ENCODE peak calls at places on chromosomes 11 and 22, in ten cellular contexts. T, A, I, N, Z, Q, M, X, G and L are unnamed samples.

GRCh38 chr11:117094776-117095175 is 3.5 kb downstream of the SIK3 start:
- DNase-seq in T (no peak), A (no peak), I (no peak), N (no peak), Z (no peak), Q (no peak), M (no peak), X (no peak), G (no peak), L (peak; percentile 23)

GRCh38 chr22:27274770-27275449 is 526.6 kb downstream of the MN1 start:
- DNase-seq in T (no peak), A (no peak), I (no peak), N (no peak), Z (no peak), Q (no peak), M (no peak), X (no peak), G (no peak), L (peak; percentile 26)

GRCh38 chr11:19087658-19088057 is 27.1 kb upstream of the MRGPRX2 start:
- DNase-seq in T (no peak), A (no peak), I (no peak), N (no peak), Z (no peak), Q (no peak), M (no peak), X (no peak), G (no peak), L (peak; percentile 38)

GRCh38 chr11:77144854-77145428 is 16.9 kb downstream of the MYO7A start:
- DNase-seq in T (no peak), A (no peak), I (no peak), N (no peak), Z (no peak), Q (no peak), M (no peak), X (no peak), G (no peak), L (no peak)

GRCh38 chr22:40387758-40388157 is 17.4 kb downstream of the SGSM3 start:
- DNase-seq in T (no peak), A (no peak), I (no peak), N (no peak), Z (no peak), Q (no peak), M (no peak), X (no peak), G (no peak), L (no peak)

GRCh38 chr11:63945482-63946163 is 6.8 kb downstream of the NAA40 start:
- DNase-seq in T (no peak), A (peak; percentile 37), I (peak; percentile 32), N (peak; percentile 64), Z (peak; percentile 78), Q (no peak), M (peak; percentile 54), X (peak; percentile 31), G (peak; percentile 30), L (peak; percentile 75)

GRCh38 chr22:36875741-36876140 is 14.9 kb downstream of the NCF4 start:
- DNase-seq in T (no peak), A (no peak), I (no peak), N (no peak), Z (no peak), Q (no peak), M (no peak), X (no peak), G (no peak), L (no peak)

GRCh38 chr11:32939046-32939445 is 46.4 kb downstream of the QSER1 start:
- DNase-seq in T (no peak), A (no peak), I (no peak), N (peak; percentile 29), Z (no peak), Q (no peak), M (no peak), X (no peak), G (no peak), L (no peak)

GRCh38 chr22:36573815-36574350 is 44.9 kb upstream of the EIF3D start:
- DNase-seq in T (no peak), A (no peak), I (no peak), N (no peak), Z (no peak), Q (no peak), M (no peak), X (no peak), G (peak; percentile 18), L (no peak)

GRCh38 chr11:14258177-14258935 is 100.6 kb downstream of the RRAS2 start:
- DNase-seq in T (no peak), A (no peak), I (no peak), N (no peak), Z (no peak), Q (no peak), M (no peak), X (peak; percentile 56), G (no peak), L (peak; percentile 71)

GRCh38 chr11:71381781-71382505 is 66.2 kb downstream of the DHCR7 start:
- DNase-seq in T (no peak), A (no peak), I (no peak), N (no peak), Z (no peak), Q (no peak), M (no peak), X (no peak), G (no peak), L (no peak)

GRCh38 chr11:35526370-35526792 is 965 bp upstream of the PAMR1 start:
- DNase-seq in T (no peak), A (no peak), I (no peak), N (no peak), Z (no peak), Q (no peak), M (no peak), X (no peak), G (no peak), L (peak; percentile 25)

GRCh38 chr11:14357843-14358728 is 897 bp downstream of the RRAS2 start:
- DNase-seq in T (peak; percentile 9), A (peak; percentile 20), I (peak; percentile 13), N (peak; percentile 43), Z (no peak), Q (no peak), M (peak; percentile 68), X (peak; percentile 50), G (peak; percentile 67), L (peak; percentile 61)

GRCh38 chr22:30080805-30081204 is 541 bp downstream of the HORMAD2 start:
- DNase-seq in T (no peak), A (no peak), I (no peak), N (no peak), Z (no peak), Q (no peak), M (no peak), X (no peak), G (no peak), L (no peak)

GRCh38 chr11:65781152-65781961 is 581 bp upstream of the AP5B1 start:
- DNase-seq in T (no peak), A (no peak), I (no peak), N (no peak), Z (no peak), Q (no peak), M (peak; percentile 92), X (no peak), G (peak; percentile 63), L (no peak)

GRCh38 chr22:39308614-39309363 is 10.6 kb downstream of the RPL3 start:
- DNase-seq in T (no peak), A (no peak), I (no peak), N (no peak), Z (no peak), Q (no peak), M (no peak), X (peak; percentile 91), G (no peak), L (peak; percentile 91)

GRCh38 chr11:94675239-94675638 is 92.9 kb upstream of the AMOTL1 start:
- DNase-seq in T (no peak), A (no peak), I (no peak), N (no peak), Z (no peak), Q (peak; percentile 68), M (no peak), X (no peak), G (no peak), L (no peak)

GRCh38 chr11:73388241-73389133 is 12.3 kb downstream of the RELT start:
- DNase-seq in T (no peak), A (no peak), I (no peak), N (no peak), Z (no peak), Q (no peak), M (no peak), X (no peak), G (no peak), L (no peak)

GRCh38 chr22:46937939-46938338 is 175.5 kb downstream of the TBC1D22A start:
- DNase-seq in T (no peak), A (no peak), I (no peak), N (no peak), Z (no peak), Q (no peak), M (no peak), X (no peak), G (no peak), L (no peak)

GRCh38 chr11:117421041-117421440 is 93.4 kb downstream of the CEP164 start:
- DNase-seq in T (no peak), A (no peak), I (no peak), N (no peak), Z (no peak), Q (no peak), M (no peak), X (no peak), G (no peak), L (no peak)

GRCh38 chr11:70603756-70604211 is 205.5 kb downstream of the CTTN start:
- DNase-seq in T (no peak), A (no peak), I (no peak), N (no peak), Z (no peak), Q (no peak), M (no peak), X (no peak), G (no peak), L (peak; percentile 17)

GRCh38 chr11:115548878-115549528 is 44.8 kb upstream of the CADM1 start:
- DNase-seq in T (no peak), A (no peak), I (no peak), N (no peak), Z (no peak), Q (peak; percentile 23), M (no peak), X (peak; percentile 79), G (no peak), L (no peak)

GRCh38 chr22:44486538-44486937 is 11.5 kb downstream of the RTL6 start:
- DNase-seq in T (no peak), A (no peak), I (no peak), N (no peak), Z (no peak), Q (no peak), M (no peak), X (peak; percentile 63), G (no peak), L (no peak)

GRCh38 chr11:61516675-61517516 is 8.3 kb downstream of the LRRC10B start:
- DNase-seq in T (peak; percentile 45), A (peak; percentile 61), I (peak; percentile 38), N (peak; percentile 88), Z (no peak), Q (no peak), M (peak; percentile 89), X (no peak), G (peak; percentile 74), L (no peak)

GRCh38 chr11:133164986-133165385 is 367.3 kb downstream of the OPCML start:
- DNase-seq in T (no peak), A (no peak), I (no peak), N (no peak), Z (no peak), Q (no peak), M (no peak), X (no peak), G (no peak), L (no peak)

GRCh38 chr11:11976476-11977187 is 31.8 kb downstream of the DKK3 start:
- DNase-seq in T (no peak), A (no peak), I (no peak), N (no peak), Z (no peak), Q (no peak), M (no peak), X (peak; percentile 28), G (no peak), L (no peak)

GRCh38 chr11:99020324-99021225 is at the start of gene CNTN5:
- DNase-seq in T (no peak), A (no peak), I (no peak), N (peak; percentile 9), Z (no peak), Q (no peak), M (no peak), X (no peak), G (peak; percentile 70), L (no peak)

GRCh38 chr11:76074178-76075112 is 131.9 kb downstream of the WNT11 start:
- DNase-seq in T (no peak), A (no peak), I (no peak), N (no peak), Z (no peak), Q (peak; percentile 46), M (no peak), X (no peak), G (no peak), L (peak; percentile 66)